ENCODE peak calls at places on chromosomes 2 and 18, in six cellular contexts. T is pancreas; D is stimulated activated CD8-positive, alpha-beta memory T cell treated with anti-CD3 and anti-CD28 coated beads, Interleukin-15, amount 100 ng/mL, for 24 hours; F is HuH-7.5; E is HS-5; K is sciatic nerve. W is an unnamed sample.

GRCh38 chr18:8778386-8778785 is 73.0 kb downstream of the MTCL1 start:
- DNase-seq in T (no peak), D (no peak), F (no peak), E (no peak), K (no peak), W (no peak)

GRCh38 chr2:198326431-198326830 is 522.0 kb downstream of the PLCL1 start:
- DNase-seq in T (no peak), D (no peak), F (no peak), E (no peak), K (no peak), W (no peak)

GRCh38 chr2:159960413-159960812 is 102.0 kb downstream of the PLA2R1 start:
- DNase-seq in T (no peak), D (no peak), F (no peak), E (peak), K (no peak), W (no peak)

GRCh38 chr2:239774933-239775622 is 250.1 kb downstream of the NDUFA10 start:
- DNase-seq in T (no peak), D (no peak), F (no peak), E (no peak), K (no peak), W (peak)

GRCh38 chr18:78632111-78632541 is 347.5 kb upstream of the SALL3 start:
- DNase-seq in T (no peak), D (no peak), F (no peak), E (no peak), K (no peak), W (no peak)

GRCh38 chr2:155377178-155377780 is 678.8 kb downstream of the KCNJ3 start:
- DNase-seq in T (no peak), D (no peak), F (no peak), E (peak), K (no peak), W (no peak)

GRCh38 chr2:59939173-59939572 is 614.3 kb downstream of the BCL11A start:
- DNase-seq in T (no peak), D (no peak), F (no peak), E (no peak), K (no peak), W (no peak)

GRCh38 chr2:67650292-67651133 is 253.4 kb downstream of the ETAA1 start:
- DNase-seq in T (peak), D (no peak), F (peak), E (peak), K (peak), W (no peak)

GRCh38 chr2:86221066-86221684 is 21.9 kb downstream of the MRPL35 start:
- DNase-seq in T (peak), D (peak), F (peak), E (no peak), K (no peak), W (no peak)

GRCh38 chr2:130391058-130391871 is 35.4 kb downstream of the PTPN18 start:
- DNase-seq in T (peak), D (no peak), F (peak), E (no peak), K (peak), W (no peak)

GRCh38 chr2:227191367-227191766 is 26.9 kb downstream of the COL4A3 start:
- DNase-seq in T (no peak), D (no peak), F (no peak), E (no peak), K (no peak), W (no peak)

GRCh38 chr2:150924862-150925261 is 336.8 kb downstream of the RBM43 start:
- DNase-seq in T (no peak), D (no peak), F (no peak), E (no peak), K (no peak), W (no peak)

GRCh38 chr2:219404954-219405353 is 13.2 kb upstream of the DES start:
- DNase-seq in T (no peak), D (no peak), F (no peak), E (no peak), K (no peak), W (no peak)

GRCh38 chr18:9736942-9737813 is 29.1 kb downstream of the RAB31 start:
- DNase-seq in T (no peak), D (no peak), F (no peak), E (no peak), K (no peak), W (no peak)

GRCh38 chr2:88903744-88904353 is 212.4 kb downstream of the RPIA start:
- DNase-seq in T (no peak), D (no peak), F (no peak), E (no peak), K (no peak), W (no peak)

GRCh38 chr2:143937563-143938346 is 582.2 kb downstream of the ZEB2 start:
- DNase-seq in T (no peak), D (no peak), F (no peak), E (no peak), K (no peak), W (no peak)

GRCh38 chr2:186862869-186863709 is 14.1 kb upstream of the ZSWIM2 start:
- DNase-seq in T (no peak), D (no peak), F (no peak), E (peak), K (no peak), W (no peak)

GRCh38 chr2:19231625-19232024 is 126.8 kb downstream of the OSR1 start:
- DNase-seq in T (no peak), D (no peak), F (no peak), E (no peak), K (no peak), W (no peak)

GRCh38 chr18:28147674-28148171 is 29.2 kb downstream of the CDH2 start:
- DNase-seq in T (no peak), D (no peak), F (no peak), E (no peak), K (no peak), W (no peak)

GRCh38 chr2:223721746-223722145 is 115.6 kb downstream of the AP1S3 start:
- DNase-seq in T (no peak), D (no peak), F (no peak), E (no peak), K (no peak), W (no peak)

GRCh38 chr2:167368371-167368770 is 480.1 kb downstream of the XIRP2 start:
- DNase-seq in T (no peak), D (no peak), F (no peak), E (no peak), K (no peak), W (no peak)

GRCh38 chr2:68027959-68028358 is 34.8 kb downstream of the C1D start:
- DNase-seq in T (no peak), D (no peak), F (no peak), E (peak), K (no peak), W (no peak)

GRCh38 chr2:58064136-58064535 is 17.5 kb downstream of the VRK2 start:
- DNase-seq in T (no peak), D (no peak), F (no peak), E (no peak), K (no peak), W (no peak)